ENCODE peak calls at places on chromosomes 4 and X, in four cellular contexts. One of them, this sample, is unnamed.

GRCh38 chr4:40525811-40526598 is 103.7 kb downstream of the RBM47 start:
- DNase-seq in stromal cell of bone marrow: peak; percentile 83
- DNase-seq in posterior vena cava: no peak
- DNase-seq in RPMI7951: peak; percentile 87
- DNase-seq in this sample: peak; percentile 95

GRCh38 chr4:69689530-69690111 is 36.6 kb upstream of the UGT2A1 start:
- DNase-seq in stromal cell of bone marrow: peak; percentile 4
- DNase-seq in posterior vena cava: no peak
- DNase-seq in RPMI7951: peak; percentile 10
- DNase-seq in this sample: peak; percentile 29

GRCh38 chr4:40245794-40246546 is 49.1 kb downstream of the RHOH start:
- DNase-seq in stromal cell of bone marrow: no peak
- DNase-seq in posterior vena cava: no peak
- DNase-seq in RPMI7951: no peak
- DNase-seq in this sample: no peak

GRCh38 chr4:102429553-102429952 is 71.6 kb upstream of the NFKB1 start:
- DNase-seq in stromal cell of bone marrow: no peak
- DNase-seq in posterior vena cava: no peak
- DNase-seq in RPMI7951: peak; percentile 88
- DNase-seq in this sample: peak; percentile 94

GRCh38 chrX:47321978-47322377 is 48.4 kb upstream of the ZNF157 start:
- DNase-seq in stromal cell of bone marrow: no peak
- DNase-seq in posterior vena cava: no peak
- DNase-seq in RPMI7951: no peak
- DNase-seq in this sample: no peak

GRCh38 chr4:8547108-8547911 is 32.9 kb upstream of the GPR78 start:
- DNase-seq in stromal cell of bone marrow: peak; percentile 66
- DNase-seq in posterior vena cava: peak; percentile 47
- DNase-seq in RPMI7951: peak; percentile 79
- DNase-seq in this sample: peak; percentile 44

GRCh38 chr4:6549890-6550620 is 24.9 kb upstream of the MAN2B2 start:
- DNase-seq in stromal cell of bone marrow: no peak
- DNase-seq in posterior vena cava: no peak
- DNase-seq in RPMI7951: no peak
- DNase-seq in this sample: no peak

GRCh38 chr4:162852642-162853041 is 314.0 kb downstream of the NAF1 start:
- DNase-seq in stromal cell of bone marrow: no peak
- DNase-seq in posterior vena cava: no peak
- DNase-seq in RPMI7951: no peak
- DNase-seq in this sample: no peak

GRCh38 chr4:122827258-122827887 is 742 bp downstream of the FGF2 start:
- DNase-seq in stromal cell of bone marrow: peak; percentile 41
- DNase-seq in posterior vena cava: peak; percentile 83
- DNase-seq in RPMI7951: peak; percentile 44
- DNase-seq in this sample: peak; percentile 17

GRCh38 chrX:72477787-72478186 is 94.9 kb downstream of the HDAC8 start:
- DNase-seq in stromal cell of bone marrow: no peak
- DNase-seq in posterior vena cava: no peak
- DNase-seq in RPMI7951: peak; percentile 3
- DNase-seq in this sample: no peak

This sample was measured in amniotic epithelial cell.